ENCODE peak calls at places on chromosome 17, in eight cellular contexts. One of them, this sample, is unnamed. For H3K4me1, the result is how much of the 10 kb centered on the place peaks cover.

GRCh38 chr17:1039511-1040215 is 42.7 kb downstream of the TIMM22 start:
- DNase-seq in neural progenitor cell: no peak
- DNase-seq in NT2/D1: no peak
- DNase-seq in esophagus muscularis mucosa: peak
- DNase-seq in IMR-90: no peak
- DNase-seq in GM23248: no peak
- DNase-seq in lung: peak
- DNase-seq in Caco-2: no peak
- DNase-seq in this sample: no peak

GRCh38 chr17:10668771-10669170 is 11.7 kb upstream of the MYH3 start:
- DNase-seq in neural progenitor cell: no peak
- DNase-seq in NT2/D1: no peak
- DNase-seq in esophagus muscularis mucosa: no peak
- DNase-seq in IMR-90: peak
- DNase-seq in GM23248: peak
- DNase-seq in lung: no peak
- DNase-seq in Caco-2: peak
- DNase-seq in this sample: no peak

GRCh38 chr17:38421224-38421841 is 6.9 kb upstream of the ARHGAP23 start:
- DNase-seq in neural progenitor cell: peak
- DNase-seq in NT2/D1: no peak
- DNase-seq in esophagus muscularis mucosa: no peak
- DNase-seq in IMR-90: peak
- DNase-seq in GM23248: peak
- DNase-seq in lung: no peak
- DNase-seq in Caco-2: no peak
- DNase-seq in this sample: no peak

GRCh38 chr17:74842599-74843351 is 16.9 kb downstream of the GRIN2C start:
- DNase-seq in neural progenitor cell: peak
- DNase-seq in NT2/D1: no peak
- DNase-seq in esophagus muscularis mucosa: no peak
- DNase-seq in IMR-90: peak
- DNase-seq in GM23248: peak
- DNase-seq in lung: peak
- DNase-seq in Caco-2: no peak
- DNase-seq in this sample: peak

GRCh38 chr17:64218066-64218465 is 45.0 kb downstream of the TEX2 start:
- DNase-seq in neural progenitor cell: no peak
- DNase-seq in NT2/D1: no peak
- DNase-seq in esophagus muscularis mucosa: no peak
- DNase-seq in IMR-90: no peak
- DNase-seq in GM23248: no peak
- DNase-seq in lung: no peak
- DNase-seq in Caco-2: no peak
- DNase-seq in this sample: peak

GRCh38 chr17:74252272-74252671 is 21.8 kb upstream of the DNAI2 start:
- DNase-seq in neural progenitor cell: no peak
- DNase-seq in NT2/D1: no peak
- DNase-seq in esophagus muscularis mucosa: no peak
- DNase-seq in IMR-90: no peak
- DNase-seq in GM23248: no peak
- DNase-seq in lung: no peak
- DNase-seq in Caco-2: no peak
- DNase-seq in this sample: no peak

GRCh38 chr17:46995841-46996571 is 17.0 kb upstream of the RPRML start:
- DNase-seq in neural progenitor cell: no peak
- DNase-seq in NT2/D1: no peak
- DNase-seq in esophagus muscularis mucosa: no peak
- DNase-seq in IMR-90: peak
- DNase-seq in GM23248: peak
- DNase-seq in lung: no peak
- DNase-seq in Caco-2: no peak
- DNase-seq in this sample: no peak

GRCh38 chr17:2880050-2880449 is 83.8 kb downstream of the RAP1GAP2 start:
- DNase-seq in neural progenitor cell: no peak
- DNase-seq in NT2/D1: no peak
- DNase-seq in esophagus muscularis mucosa: no peak
- DNase-seq in IMR-90: no peak
- DNase-seq in GM23248: no peak
- DNase-seq in lung: no peak
- DNase-seq in Caco-2: no peak
- DNase-seq in this sample: no peak

GRCh38 chr17:75091855-75092327 is 4.1 kb downstream of the SLC16A5 start:
- DNase-seq in neural progenitor cell: no peak
- DNase-seq in NT2/D1: no peak
- DNase-seq in esophagus muscularis mucosa: no peak
- DNase-seq in IMR-90: no peak
- DNase-seq in GM23248: no peak
- DNase-seq in lung: no peak
- DNase-seq in Caco-2: no peak
- DNase-seq in this sample: no peak

GRCh38 chr17:1107083-1107776 is 72.6 kb downstream of the ABR start:
- DNase-seq in neural progenitor cell: no peak
- DNase-seq in NT2/D1: no peak
- DNase-seq in esophagus muscularis mucosa: no peak
- DNase-seq in IMR-90: no peak
- DNase-seq in GM23248: no peak
- DNase-seq in lung: no peak
- DNase-seq in Caco-2: no peak
- DNase-seq in this sample: no peak

GRCh38 chr17:15260376-15261062 is 4.6 kb downstream of the PMP22 start:
- DNase-seq in neural progenitor cell: peak
- DNase-seq in NT2/D1: peak
- DNase-seq in esophagus muscularis mucosa: peak
- DNase-seq in IMR-90: peak
- DNase-seq in GM23248: peak
- DNase-seq in lung: peak
- DNase-seq in Caco-2: peak
- DNase-seq in this sample: no peak

GRCh38 chr17:8138672-8139371 is 13.4 kb downstream of the PER1 start:
- DNase-seq in neural progenitor cell: peak
- DNase-seq in NT2/D1: peak
- DNase-seq in esophagus muscularis mucosa: peak
- DNase-seq in IMR-90: peak
- DNase-seq in GM23248: peak
- DNase-seq in lung: peak
- DNase-seq in Caco-2: peak
- DNase-seq in this sample: peak

GRCh38 chr17:65857713-65858112 is 296.3 kb upstream of the AXIN2 start:
- DNase-seq in neural progenitor cell: no peak
- DNase-seq in NT2/D1: no peak
- DNase-seq in esophagus muscularis mucosa: no peak
- DNase-seq in IMR-90: no peak
- DNase-seq in GM23248: peak
- DNase-seq in lung: no peak
- DNase-seq in Caco-2: no peak
- DNase-seq in this sample: no peak

GRCh38 chr17:7237761-7238417 is 1.4 kb downstream of the PHF23 start:
- DNase-seq in neural progenitor cell: peak
- DNase-seq in NT2/D1: no peak
- DNase-seq in esophagus muscularis mucosa: no peak
- DNase-seq in IMR-90: peak
- DNase-seq in GM23248: peak
- DNase-seq in lung: peak
- DNase-seq in Caco-2: peak
- DNase-seq in this sample: peak

GRCh38 chr17:31394544-31394943 is 3.1 kb downstream of the RAB11FIP4 start:
- DNase-seq in neural progenitor cell: peak
- DNase-seq in NT2/D1: no peak
- DNase-seq in esophagus muscularis mucosa: no peak
- DNase-seq in IMR-90: peak
- DNase-seq in GM23248: peak
- DNase-seq in lung: peak
- DNase-seq in Caco-2: peak
- DNase-seq in this sample: peak

GRCh38 chr17:44106801-44107200 is 16.6 kb downstream of the HDAC5 start:
- DNase-seq in neural progenitor cell: no peak
- DNase-seq in NT2/D1: no peak
- DNase-seq in esophagus muscularis mucosa: no peak
- DNase-seq in IMR-90: no peak
- DNase-seq in GM23248: no peak
- DNase-seq in lung: no peak
- DNase-seq in Caco-2: no peak
- DNase-seq in this sample: no peak
- H3K4me1 ChIP-seq in neural progenitor cell: under half
- H3K4me1 ChIP-seq in NT2/D1: half or more
- H3K4me1 ChIP-seq in esophagus muscularis mucosa: half or more
- H3K4me1 ChIP-seq in IMR-90: under half
- H3K4me1 ChIP-seq in GM23248: under half
- H3K4me1 ChIP-seq in lung: under half
- H3K4me1 ChIP-seq in Caco-2: under half
- H3K4me1 ChIP-seq in this sample: under half

DNA sequence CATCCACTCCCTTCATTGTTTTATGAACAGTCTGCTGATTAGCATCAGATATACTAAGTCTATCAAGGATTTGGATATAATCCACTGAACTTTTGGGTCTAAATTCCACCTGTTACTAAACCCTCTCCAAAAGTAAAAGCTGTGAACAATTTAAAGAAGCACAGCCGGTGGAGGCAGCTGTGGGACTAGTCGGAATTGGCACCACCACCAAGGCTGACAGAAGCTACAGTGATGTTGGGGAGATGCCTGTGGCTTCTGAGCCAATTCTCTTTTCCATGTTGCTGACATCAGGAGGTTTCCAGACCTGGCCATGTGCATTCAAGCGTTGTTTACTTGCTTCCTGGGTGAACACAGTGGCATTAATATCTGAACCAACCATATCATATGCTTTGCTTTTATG is 679.0 kb upstream of the CA10 start:
- DNase-seq in neural progenitor cell: no peak
- DNase-seq in NT2/D1: no peak
- DNase-seq in esophagus muscularis mucosa: no peak
- DNase-seq in IMR-90: no peak
- DNase-seq in GM23248: no peak
- DNase-seq in lung: no peak
- DNase-seq in Caco-2: no peak
- DNase-seq in this sample: no peak
- H3K4me1 ChIP-seq in neural progenitor cell: under half
- H3K4me1 ChIP-seq in NT2/D1: under half
- H3K4me1 ChIP-seq in esophagus muscularis mucosa: under half
- H3K4me1 ChIP-seq in IMR-90: under half
- H3K4me1 ChIP-seq in GM23248: under half
- H3K4me1 ChIP-seq in lung: under half
- H3K4me1 ChIP-seq in Caco-2: under half
- H3K4me1 ChIP-seq in this sample: under half

GRCh38 chr17:50262001-50262794 is 12.1 kb upstream of the TMEM92 start:
- DNase-seq in neural progenitor cell: no peak
- DNase-seq in NT2/D1: no peak
- DNase-seq in esophagus muscularis mucosa: no peak
- DNase-seq in IMR-90: no peak
- DNase-seq in GM23248: no peak
- DNase-seq in lung: no peak
- DNase-seq in Caco-2: peak
- DNase-seq in this sample: no peak
- H3K4me1 ChIP-seq in neural progenitor cell: under half
- H3K4me1 ChIP-seq in NT2/D1: half or more
- H3K4me1 ChIP-seq in esophagus muscularis mucosa: half or more
- H3K4me1 ChIP-seq in IMR-90: under half
- H3K4me1 ChIP-seq in GM23248: half or more
- H3K4me1 ChIP-seq in lung: under half
- H3K4me1 ChIP-seq in Caco-2: under half
- H3K4me1 ChIP-seq in this sample: under half

DNA sequence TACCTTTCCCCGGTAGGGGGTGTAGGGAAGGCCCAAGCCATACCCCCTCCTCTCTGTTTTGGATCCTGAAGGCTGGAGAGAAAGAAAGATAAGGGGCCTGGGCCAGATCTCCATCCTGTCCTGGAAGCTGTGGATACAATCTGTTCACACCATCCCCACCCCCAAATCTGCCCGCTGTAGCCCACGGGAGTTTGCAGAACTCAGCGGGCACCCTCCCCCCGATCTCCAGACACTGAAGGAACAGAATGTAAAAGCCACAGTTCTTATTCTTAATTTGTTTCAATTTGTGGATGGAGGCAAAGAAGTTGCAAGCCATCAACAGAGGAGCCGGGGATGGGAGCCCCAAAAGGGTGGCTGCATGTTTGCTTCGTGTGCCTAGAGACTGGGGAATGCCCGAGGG is 27.2 kb downstream of the GJD3 start:
- DNase-seq in neural progenitor cell: no peak
- DNase-seq in NT2/D1: no peak
- DNase-seq in esophagus muscularis mucosa: no peak
- DNase-seq in IMR-90: no peak
- DNase-seq in GM23248: no peak
- DNase-seq in lung: no peak
- DNase-seq in Caco-2: no peak
- DNase-seq in this sample: no peak
- H3K4me1 ChIP-seq in neural progenitor cell: under half
- H3K4me1 ChIP-seq in NT2/D1: under half
- H3K4me1 ChIP-seq in esophagus muscularis mucosa: half or more
- H3K4me1 ChIP-seq in IMR-90: under half
- H3K4me1 ChIP-seq in GM23248: under half
- H3K4me1 ChIP-seq in lung: under half
- H3K4me1 ChIP-seq in Caco-2: under half
- H3K4me1 ChIP-seq in this sample: under half